ENCODE peak calls at places on chromosomes 2 and 18, in four cellular contexts. K, P, L and U are unnamed samples.

GRCh38 chr18:73511751-73512525 is 635.7 kb downstream of the FBXO15 start:
- DNase-seq in K (no peak), P (no peak), L (no peak), U (no peak)

GRCh38 chr18:6561893-6562292 is 147.2 kb upstream of the L3MBTL4 start:
- DNase-seq in K (peak), P (no peak), L (no peak), U (no peak)

GRCh38 chr2:121648611-121649401 is 456 bp downstream of the CLASP1 start:
- DNase-seq in K (peak), P (no peak), L (peak), U (peak)

GRCh38 chr2:100482741-100483140 is 12.5 kb downstream of the NMS start:
- DNase-seq in K (no peak), P (no peak), L (no peak), U (peak)

GRCh38 chr2:127170452-127171197 is 49.5 kb downstream of the CYP27C1 start:
- DNase-seq in K (no peak), P (no peak), L (no peak), U (no peak)

GRCh38 chr18:26436176-26437031 is 111.9 kb downstream of the KCTD1 start:
- DNase-seq in K (peak), P (no peak), L (peak), U (peak)

GRCh38 chr2:18368008-18368407 is 192.4 kb downstream of the RDH14 start:
- DNase-seq in K (no peak), P (no peak), L (no peak), U (no peak)

GRCh38 chr2:231348173-231348572 is 47.3 kb upstream of the B3GNT7 start:
- DNase-seq in K (no peak), P (no peak), L (no peak), U (peak)

GRCh38 chr18:58144671-58145285 is 100.8 kb downstream of the NEDD4L start:
- DNase-seq in K (no peak), P (no peak), L (no peak), U (no peak)

GRCh38 chr2:11761259-11761658 is 14.8 kb downstream of the LPIN1 start:
- DNase-seq in K (no peak), P (no peak), L (no peak), U (no peak)

GRCh38 chr2:193837368-193837767 is 1642.6 kb upstream of the TMEFF2 start:
- DNase-seq in K (no peak), P (no peak), L (no peak), U (no peak)

GRCh38 chr2:235446082-235446481 is 47.8 kb upstream of the AGAP1 start:
- DNase-seq in K (no peak), P (no peak), L (no peak), U (no peak)

GRCh38 chr2:237305579-237305978 is 108.4 kb downstream of the COL6A3 start:
- DNase-seq in K (no peak), P (no peak), L (no peak), U (no peak)

GRCh38 chr18:56038258-56039030 is 450.5 kb upstream of the TCF4 start:
- DNase-seq in K (no peak), P (no peak), L (no peak), U (no peak)

GRCh38 chr18:55541571-55541970 is 46.4 kb downstream of the TCF4 start:
- DNase-seq in K (no peak), P (no peak), L (no peak), U (no peak)

GRCh38 chr2:155708052-155708451 is 624.5 kb downstream of the NR4A2 start:
- DNase-seq in K (no peak), P (no peak), L (no peak), U (no peak)

GRCh38 chr2:20822535-20823490 is at the start of gene LDAH:
- DNase-seq in K (peak), P (peak), L (peak), U (peak)

GRCh38 chr2:222241054-222241453 is 57.7 kb downstream of the PAX3 start:
- DNase-seq in K (no peak), P (no peak), L (no peak), U (no peak)

GRCh38 chr2:76953733-76954347 is 568.3 kb downstream of the LRRTM4 start:
- DNase-seq in K (peak), P (peak), L (peak), U (peak)

GRCh38 chr2:64398730-64399129 is 55.2 kb upstream of the LGALSL start:
- DNase-seq in K (no peak), P (no peak), L (no peak), U (no peak)

GRCh38 chr2:84855730-84856129 is 25.2 kb downstream of the TRABD2A start:
- DNase-seq in K (no peak), P (no peak), L (no peak), U (no peak)

GRCh38 chr2:199989822-199990221 is 34.4 kb downstream of the MAIP1 start:
- DNase-seq in K (peak), P (no peak), L (no peak), U (no peak)

GRCh38 chr18:13610517-13610916 is 115.8 kb downstream of the FAM210A start:
- DNase-seq in K (no peak), P (no peak), L (no peak), U (no peak)

GRCh38 chr2:226649871-226650660 is 149.6 kb downstream of the IRS1 start:
- DNase-seq in K (peak), P (peak), L (peak), U (peak)

GRCh38 chr2:226652983-226653765 is 146.4 kb downstream of the IRS1 start:
- DNase-seq in K (no peak), P (no peak), L (no peak), U (peak)

GRCh38 chr2:226649201-226649600 is 150.4 kb downstream of the IRS1 start:
- DNase-seq in K (no peak), P (no peak), L (no peak), U (no peak)

GRCh38 chr2:226655871-226656270 is 143.7 kb downstream of the IRS1 start:
- DNase-seq in K (no peak), P (no peak), L (peak), U (no peak)

GRCh38 chr2:226652388-226652787 is 147.2 kb downstream of the IRS1 start:
- DNase-seq in K (no peak), P (no peak), L (peak), U (peak)
- H3K27ac ChIP-seq in K (peak), P (no peak), L (no peak), U (no peak)

GRCh38 chr2:152555048-152555447 is 162.2 kb downstream of the PRPF40A start:
- DNase-seq in K (no peak), P (no peak), L (no peak), U (peak)
- TF ChIP-seq CTCF in K (peak), P (peak), L (no peak), U (peak)

DNA sequence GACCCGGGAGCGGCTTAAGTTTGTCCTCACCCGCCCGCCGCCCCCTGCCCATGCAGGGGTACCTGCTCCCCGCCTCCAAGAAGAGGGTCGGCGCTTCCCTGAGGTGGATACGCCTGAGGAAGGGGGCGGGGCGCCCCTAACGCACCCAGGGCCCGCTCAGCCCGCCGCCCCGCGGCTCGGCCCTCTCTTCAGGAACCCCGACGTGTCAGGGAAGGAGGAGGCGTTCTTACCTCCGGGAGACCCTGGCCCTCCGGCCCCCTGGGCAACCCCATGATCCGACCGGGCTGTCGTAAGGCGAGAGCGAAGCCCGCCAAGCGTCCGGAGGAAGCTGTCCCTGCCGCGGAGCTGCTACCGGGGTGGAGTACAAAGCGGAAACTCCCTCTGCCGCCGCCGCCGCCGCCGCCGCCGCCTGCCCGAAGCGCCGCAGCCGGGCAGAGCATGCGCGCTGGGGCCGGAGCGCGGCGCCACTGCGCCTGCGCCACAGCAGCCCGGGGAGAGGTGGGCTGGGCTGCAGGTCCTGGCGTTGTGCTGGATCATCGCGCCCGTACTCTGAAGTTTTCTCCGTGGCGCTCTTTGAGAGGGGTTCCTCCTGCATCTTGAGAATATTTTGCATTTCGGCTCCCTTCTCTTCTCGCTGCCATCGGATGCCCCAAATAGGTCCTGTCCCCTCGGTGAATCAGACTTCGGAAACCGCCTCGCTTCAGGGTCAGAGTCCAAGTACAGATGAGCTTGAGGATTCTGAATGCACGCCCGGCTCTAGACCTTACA is at the start of gene CCDC93:
- DNase-seq in K (peak), P (peak), L (peak), U (peak)
- H3K27ac ChIP-seq in K (peak), P (peak), L (peak), U (peak)

DNA sequence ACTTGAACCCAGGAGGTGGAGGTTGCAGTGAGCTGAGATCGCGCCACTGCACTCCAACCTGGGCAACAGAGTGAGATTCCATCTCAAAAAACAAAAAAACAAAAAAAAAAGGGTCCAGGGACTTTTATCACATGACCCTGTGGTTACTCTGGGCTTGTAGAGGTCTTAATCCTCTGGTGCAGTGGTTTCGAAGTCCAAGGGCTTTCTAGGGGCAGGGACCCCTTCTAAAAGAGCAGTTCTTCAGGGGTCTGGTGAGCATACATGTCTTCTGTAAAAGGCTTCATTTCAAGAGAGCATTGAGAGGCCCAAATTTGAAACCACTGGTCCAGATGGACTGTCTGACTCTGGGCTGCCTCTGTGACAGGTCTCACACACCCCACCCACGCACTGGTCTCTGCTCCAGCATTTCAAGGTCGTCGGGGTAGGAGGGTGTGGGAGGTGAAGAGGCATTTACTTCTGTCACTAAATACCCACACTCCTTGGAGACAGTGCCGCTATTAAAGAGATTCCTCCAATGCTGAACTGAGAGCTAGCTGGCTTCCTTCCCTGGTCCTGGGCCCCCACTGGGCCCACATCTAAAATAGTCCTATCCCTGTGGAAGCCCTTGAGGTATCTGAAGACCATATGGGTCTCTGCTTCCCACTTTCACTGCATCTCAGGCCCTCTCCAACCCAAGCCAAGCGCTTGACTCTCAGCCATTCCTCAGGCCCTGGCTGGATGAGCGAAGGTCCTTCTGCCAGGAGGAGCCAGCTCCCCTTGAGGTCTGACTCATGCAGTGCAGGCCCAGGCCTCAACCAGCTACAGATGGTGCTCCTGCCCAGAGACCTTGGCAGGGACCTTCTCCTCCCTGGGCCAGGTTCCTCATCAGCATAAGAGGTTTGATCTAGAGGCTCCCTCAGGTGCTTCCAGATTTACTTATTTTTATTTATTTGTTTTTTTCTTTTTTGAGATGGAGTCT is 44.8 kb downstream of the PAX8 start:
- DNase-seq in K (peak), P (no peak), L (peak), U (peak)
- TF ChIP-seq CTCF in K (no peak), P (peak), L (peak), U (peak)